ENCODE peak calls at places on chromosomes 13 and 19, in seven cellular contexts. N is heart right ventricle, F is AG04450, Y is cardiac fibroblast, X is neuronal stem cell, M is ascending aorta, I is GM12865. G is an unnamed sample.

GRCh38 chr19:35357867-35358573 is at the start of gene FFAR3:
- DNase-seq in F (no peak), M (peak; percentile 73), Y (peak; percentile 86), N (peak; percentile 29), X (no peak), I (no peak), G (peak; percentile 28)

GRCh38 chr13:44259045-44260042 is 114.3 kb upstream of the SERP2 start:
- DNase-seq in F (no peak), N (no peak), X (no peak), Y (peak; percentile 65), I (peak; percentile 89), M (peak; percentile 84), G (peak; percentile 41)

GRCh38 chr19:50328257-50329145 is 676 bp downstream of the KCNC3 start:
- DNase-seq in F (no peak), N (no peak), Y (peak; percentile 2), M (no peak), I (peak; percentile 76), X (no peak), G (no peak)

GRCh38 chr13:114067381-114067885 is 65.0 kb downstream of the RASA3 start:
- DNase-seq in F (no peak), X (no peak), I (peak; percentile 92), Y (peak; percentile 35), M (no peak), N (no peak), G (no peak)

GRCh38 chr19:6414033-6414643 is 10.5 kb downstream of the KHSRP start:
- DNase-seq in I (no peak), F (no peak), X (no peak), N (no peak), M (no peak), Y (no peak), G (no peak)

GRCh38 chr13:79593611-79594275 is 112.8 kb downstream of the NDFIP2 start:
- DNase-seq in Y (peak; percentile 68), X (no peak), N (no peak), I (no peak), F (no peak), M (no peak), G (no peak)

GRCh38 chr13:98717256-98717655 is 35.2 kb downstream of the SLC15A1 start:
- DNase-seq in F (no peak), X (no peak), N (no peak), Y (peak; percentile 9), M (no peak), I (no peak), G (no peak)

GRCh38 chr19:54388001-54388802 is 23.5 kb upstream of the LAIR1 start:
- DNase-seq in F (no peak), I (peak; percentile 79), Y (no peak), N (no peak), M (no peak), X (no peak), G (no peak)

GRCh38 chr19:55830656-55831055 is 1.1 kb downstream of the NLRP11 start:
- DNase-seq in I (peak; percentile 46), Y (no peak), N (no peak), M (no peak), X (no peak), F (no peak), G (no peak)

GRCh38 chr19:13056052-13056660 is 46.5 kb downstream of the LYL1 start:
- DNase-seq in M (peak; percentile 87), I (no peak), Y (peak; percentile 83), X (no peak), F (no peak), N (peak; percentile 70), G (peak; percentile 79)

GRCh38 chr13:95349267-95349666 is 48.0 kb upstream of the ABCC4 start:
- DNase-seq in M (no peak), F (no peak), N (peak; percentile 12), X (no peak), I (no peak), Y (peak; percentile 41), G (no peak)

GRCh38 chr13:71659427-71659826 is 207.6 kb downstream of the DACH1 start:
- DNase-seq in X (no peak), N (no peak), F (no peak), I (no peak), M (no peak), Y (no peak), G (no peak)

GRCh38 chr13:41694902-41695301 is 237.6 kb downstream of the RGCC start:
- DNase-seq in M (peak; percentile 91), I (peak; percentile 12), N (peak; percentile 80), F (peak; percentile 70), X (no peak), Y (peak; percentile 94), G (peak; percentile 40)

GRCh38 chr13:112204881-112205327 is 138.0 kb downstream of the SOX1 start:
- DNase-seq in F (no peak), N (peak; percentile 38), Y (no peak), M (no peak), X (peak; percentile 67), I (no peak), G (no peak)

GRCh38 chr19:29323972-29324680 is 111.2 kb upstream of the UQCRFS1 start:
- DNase-seq in F (no peak), M (no peak), I (no peak), Y (no peak), N (no peak), X (no peak), G (peak; percentile 2)

GRCh38 chr19:42198676-42199439 is 18.6 kb downstream of the DEDD2 start:
- DNase-seq in I (peak; percentile 85), N (no peak), M (no peak), Y (no peak), X (no peak), F (no peak), G (no peak)

GRCh38 chr19:19171821-19172532 is 1.9 kb upstream of the MEF2B start:
- DNase-seq in F (peak; percentile 61), M (no peak), X (no peak), Y (peak; percentile 73), N (no peak), I (peak; percentile 41), G (no peak)

DNA sequence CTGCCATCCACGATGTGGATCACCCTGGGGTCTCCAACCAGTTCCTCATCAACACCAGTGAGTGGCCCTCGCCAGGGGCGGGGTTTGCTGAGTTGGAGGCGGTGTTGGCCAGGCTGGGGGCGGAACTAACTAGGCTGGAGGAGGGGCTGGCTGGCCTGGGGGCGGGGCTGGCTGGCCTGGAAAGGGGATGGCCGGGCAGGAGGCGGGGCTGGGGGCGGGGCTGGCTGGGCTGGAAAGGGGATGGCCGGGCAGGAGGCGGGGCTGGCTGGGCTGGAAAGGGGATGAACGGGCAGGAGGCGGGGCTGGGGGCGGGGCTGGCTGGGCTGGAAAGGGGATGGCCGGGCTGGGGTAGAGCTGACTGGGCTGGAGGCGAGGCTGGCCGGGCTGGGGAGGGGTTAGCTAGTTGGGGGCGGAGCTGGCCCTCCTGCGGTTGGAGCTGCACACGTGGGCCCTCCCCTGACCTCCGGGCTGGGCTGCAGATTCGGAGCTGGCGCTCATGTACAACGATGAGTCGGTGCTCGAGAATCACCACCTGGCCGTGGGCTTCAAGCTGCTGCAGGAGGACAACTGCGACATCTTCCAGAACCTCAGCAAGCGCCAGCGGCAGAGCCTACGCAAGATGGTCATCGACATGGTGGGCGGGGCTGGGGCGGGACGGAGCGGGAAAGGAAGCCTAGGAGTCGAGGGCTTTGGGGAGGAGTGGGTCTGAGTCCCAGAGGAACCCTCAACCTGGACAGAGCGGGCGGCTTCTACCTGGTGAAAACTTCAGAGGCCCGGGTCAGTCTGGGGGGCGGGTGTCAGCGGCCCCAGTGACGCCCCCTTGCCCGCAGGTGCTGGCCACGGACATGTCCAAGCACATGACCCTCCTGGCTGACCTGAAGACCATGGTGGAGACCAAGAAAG is 41.0 kb downstream of the PDE4A start:
- DNase-seq in M (peak; percentile 95), Y (peak; percentile 96), N (peak; percentile 93), F (peak; percentile 77), X (peak; percentile 89), I (peak; percentile 95), G (peak; percentile 98)
- H3K4me3 ChIP-seq in M (peak overlapping the region; percentile 51), Y (peak overlapping the region; percentile 36), N (peak overlapping the region; percentile 47), F (peak overlapping the region; percentile 49), X (peak overlapping the region; percentile 77), I (peak overlapping the region; percentile 23), G (no peak overlapping the region)

GRCh38 chr19:15248648-15249559 is 16.7 kb upstream of the EPHX3 start:
- DNase-seq in N (peak; percentile 88), X (no peak), I (no peak), F (peak; percentile 61), M (peak; percentile 96), Y (peak; percentile 94), G (peak; percentile 63)

GRCh38 chr19:15249560-15249874 is 17.3 kb upstream of the EPHX3 start:
- DNase-seq in F (no peak), Y (no peak), N (no peak), I (no peak), X (no peak), M (no peak), G (no peak)

GRCh38 chr19:15250635-15250993 is 18.4 kb upstream of the EPHX3 start:
- DNase-seq in M (no peak), I (no peak), N (no peak), X (no peak), F (no peak), Y (no peak), G (no peak)

GRCh38 chr19:15251010-15251748 is 18.9 kb upstream of the EPHX3 start:
- DNase-seq in N (peak; percentile 76), X (no peak), F (peak; percentile 20), M (peak; percentile 90), I (no peak), Y (peak; percentile 84), G (no peak)

DNA sequence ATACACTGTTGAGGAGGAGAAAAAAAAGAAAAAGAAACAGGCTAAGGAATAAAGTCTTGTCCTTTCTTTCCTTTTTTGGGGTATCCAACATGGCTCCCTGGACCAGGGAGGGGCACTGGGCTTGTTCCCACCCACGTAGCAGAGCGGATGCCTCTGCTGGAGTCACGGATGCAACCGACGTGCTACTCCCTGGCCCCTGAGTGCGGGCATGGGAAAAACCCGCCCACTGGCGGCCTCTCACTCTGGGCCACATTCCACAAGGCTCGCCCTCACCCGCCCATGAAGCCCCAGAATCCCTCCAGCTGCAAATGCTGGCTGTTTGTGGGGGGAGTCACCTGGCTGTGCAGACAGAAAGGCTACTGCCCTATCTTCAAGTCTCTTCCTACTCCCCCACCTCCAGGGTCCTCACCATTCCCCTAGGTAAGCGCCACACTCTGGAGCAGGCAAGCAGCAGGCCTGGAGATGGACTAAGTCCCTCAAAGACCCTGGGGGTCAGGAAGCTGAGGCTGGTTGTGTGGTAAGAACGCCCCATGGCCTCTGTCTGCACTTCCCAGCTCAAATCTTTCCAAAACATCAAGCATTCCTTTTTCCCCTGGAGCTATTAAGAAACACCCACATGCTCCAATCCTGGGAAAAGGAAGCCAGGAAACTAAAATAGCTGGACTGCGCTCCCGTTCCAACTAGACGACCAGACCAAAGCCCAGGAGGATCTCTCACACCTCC is 17.8 kb upstream of the EPHX3 start:
- DNase-seq in I (no peak), X (no peak), M (peak; percentile 90), F (peak; percentile 82), Y (peak; percentile 96), N (peak; percentile 79), G (no peak)
- H3K4me3 ChIP-seq in I (no peak overlapping the region), X (no peak overlapping the region), M (peak overlapping the region; percentile 46), F (peak overlapping the region; percentile 5), Y (no peak overlapping the region), N (peak overlapping the region; percentile 2), G (no peak overlapping the region)

DNA sequence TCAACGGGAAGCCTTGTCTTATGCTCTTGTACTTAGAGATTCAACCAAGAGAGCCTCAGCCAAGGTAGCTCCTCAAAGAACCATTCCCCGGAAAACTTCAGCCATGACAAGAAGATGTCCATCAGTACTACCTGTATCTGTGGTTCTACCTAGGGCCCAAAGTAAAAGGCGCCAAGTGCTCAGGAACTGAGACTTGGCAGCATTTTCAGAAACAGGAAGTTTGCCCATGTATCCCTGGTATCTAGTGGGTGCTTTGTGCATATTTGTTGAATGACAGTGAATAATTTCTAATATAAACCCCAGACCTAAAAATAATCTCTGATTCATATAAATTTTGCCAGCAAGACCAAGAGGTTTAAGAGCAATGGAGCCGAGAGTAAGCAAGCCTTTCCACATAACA is 7.2 kb downstream of the FAM216B start:
- DNase-seq in I (no peak), Y (no peak), M (no peak), F (no peak), N (no peak), X (no peak), G (no peak)
- H3K4me3 ChIP-seq in I (no peak overlapping the region), Y (no peak overlapping the region), M (no peak overlapping the region), F (no peak overlapping the region), N (no peak overlapping the region), X (no peak overlapping the region), G (no peak overlapping the region)

GRCh38 chr19:30676990-30677679 is 305.0 kb downstream of the ZNF536 start:
- DNase-seq in I (no peak), F (no peak), N (no peak), M (no peak), X (no peak), Y (no peak), G (no peak)
- H3K4me3 ChIP-seq in I (no peak overlapping the region), F (no peak overlapping the region), N (no peak overlapping the region), M (no peak overlapping the region), X (no peak overlapping the region), Y (no peak overlapping the region), G (no peak overlapping the region)